ENCODE peak calls at places on chromosomes 16 and 17, in seven cellular contexts. One of them, this sample, is unnamed.

GRCh38 chr17:16435951-16436886 is 20.8 kb downstream of the TRPV2 start:
- DNase-seq in AG04449: no peak
- DNase-seq in fibroblast of villous mesenchyme: no peak
- DNase-seq in heart right ventricle: no peak
- DNase-seq in cardiac fibroblast: no peak
- DNase-seq in AG04450: no peak
- DNase-seq in brain microvascular endothelial cell: no peak
- DNase-seq in this sample: no peak

GRCh38 chr16:20084624-20085226 is 11.0 kb upstream of the GPR139 start:
- DNase-seq in AG04449: no peak
- DNase-seq in brain microvascular endothelial cell: no peak
- DNase-seq in fibroblast of villous mesenchyme: no peak
- DNase-seq in AG04450: no peak
- DNase-seq in heart right ventricle: no peak
- DNase-seq in cardiac fibroblast: no peak
- DNase-seq in this sample: no peak

GRCh38 chr16:15705064-15705565 is 55.1 kb downstream of the NDE1 start:
- DNase-seq in cardiac fibroblast: no peak
- DNase-seq in AG04449: no peak
- DNase-seq in AG04450: no peak
- DNase-seq in heart right ventricle: no peak
- DNase-seq in fibroblast of villous mesenchyme: no peak
- DNase-seq in brain microvascular endothelial cell: no peak
- DNase-seq in this sample: no peak

GRCh38 chr16:67773569-67774456 is 32.5 kb downstream of the RANBP10 start:
- DNase-seq in fibroblast of villous mesenchyme: peak
- DNase-seq in AG04449: no peak
- DNase-seq in heart right ventricle: peak
- DNase-seq in AG04450: no peak
- DNase-seq in cardiac fibroblast: no peak
- DNase-seq in brain microvascular endothelial cell: no peak
- DNase-seq in this sample: no peak

GRCh38 chr17:49361129-49361901 is 735 bp downstream of the ZNF652 start:
- DNase-seq in AG04450: no peak
- DNase-seq in brain microvascular endothelial cell: no peak
- DNase-seq in cardiac fibroblast: peak
- DNase-seq in heart right ventricle: peak
- DNase-seq in AG04449: no peak
- DNase-seq in fibroblast of villous mesenchyme: peak
- DNase-seq in this sample: peak

GRCh38 chr17:74196541-74197310 is 6.8 kb upstream of the RPL38 start:
- DNase-seq in AG04450: no peak
- DNase-seq in brain microvascular endothelial cell: no peak
- DNase-seq in fibroblast of villous mesenchyme: no peak
- DNase-seq in heart right ventricle: no peak
- DNase-seq in AG04449: no peak
- DNase-seq in cardiac fibroblast: no peak
- DNase-seq in this sample: no peak

GRCh38 chr16:68000024-68000423 is 740 bp upstream of the DPEP2 start:
- DNase-seq in AG04450: no peak
- DNase-seq in AG04449: no peak
- DNase-seq in heart right ventricle: no peak
- DNase-seq in fibroblast of villous mesenchyme: no peak
- DNase-seq in brain microvascular endothelial cell: no peak
- DNase-seq in cardiac fibroblast: no peak
- DNase-seq in this sample: no peak

GRCh38 chr16:83100679-83101078 is 473.9 kb downstream of the CDH13 start:
- DNase-seq in cardiac fibroblast: peak
- DNase-seq in heart right ventricle: no peak
- DNase-seq in fibroblast of villous mesenchyme: no peak
- DNase-seq in AG04449: no peak
- DNase-seq in brain microvascular endothelial cell: no peak
- DNase-seq in AG04450: no peak
- DNase-seq in this sample: no peak

GRCh38 chr17:77509089-77509488 is 368.3 kb downstream of the SEC14L1 start:
- DNase-seq in fibroblast of villous mesenchyme: no peak
- DNase-seq in heart right ventricle: no peak
- DNase-seq in cardiac fibroblast: no peak
- DNase-seq in brain microvascular endothelial cell: no peak
- DNase-seq in AG04450: no peak
- DNase-seq in AG04449: no peak
- DNase-seq in this sample: no peak

GRCh38 chr16:89315791-89316581 is 98.5 kb downstream of the ZNF778 start:
- DNase-seq in brain microvascular endothelial cell: peak
- DNase-seq in cardiac fibroblast: peak
- DNase-seq in heart right ventricle: peak
- DNase-seq in fibroblast of villous mesenchyme: peak
- DNase-seq in AG04449: no peak
- DNase-seq in AG04450: no peak
- DNase-seq in this sample: peak

GRCh38 chr17:75872434-75873351 is 5.7 kb downstream of the TRIM47 start:
- DNase-seq in heart right ventricle: peak
- DNase-seq in fibroblast of villous mesenchyme: peak
- DNase-seq in AG04449: no peak
- DNase-seq in cardiac fibroblast: peak
- DNase-seq in AG04450: no peak
- DNase-seq in brain microvascular endothelial cell: peak
- DNase-seq in this sample: peak

GRCh38 chr16:73956592-73957495 is 339.8 kb upstream of the PSMD7 start:
- DNase-seq in heart right ventricle: peak
- DNase-seq in fibroblast of villous mesenchyme: peak
- DNase-seq in brain microvascular endothelial cell: peak
- DNase-seq in AG04450: peak
- DNase-seq in AG04449: peak
- DNase-seq in cardiac fibroblast: peak
- DNase-seq in this sample: peak

GRCh38 chr17:79622201-79622601 is 11.3 kb upstream of the RBFOX3 start:
- DNase-seq in fibroblast of villous mesenchyme: no peak
- DNase-seq in cardiac fibroblast: no peak
- DNase-seq in AG04449: no peak
- DNase-seq in brain microvascular endothelial cell: no peak
- DNase-seq in heart right ventricle: peak
- DNase-seq in AG04450: no peak
- DNase-seq in this sample: no peak

GRCh38 chr16:12546918-12547607 is 256.6 kb downstream of the CPPED1 start:
- DNase-seq in brain microvascular endothelial cell: no peak
- DNase-seq in cardiac fibroblast: no peak
- DNase-seq in fibroblast of villous mesenchyme: no peak
- DNase-seq in heart right ventricle: no peak
- DNase-seq in AG04450: no peak
- DNase-seq in AG04449: no peak
- DNase-seq in this sample: no peak

GRCh38 chr16:22357635-22357971 is 16.8 kb downstream of the CDR2 start:
- DNase-seq in AG04449: no peak
- DNase-seq in brain microvascular endothelial cell: no peak
- DNase-seq in heart right ventricle: no peak
- DNase-seq in AG04450: no peak
- DNase-seq in fibroblast of villous mesenchyme: no peak
- DNase-seq in cardiac fibroblast: no peak
- DNase-seq in this sample: peak

GRCh38 chr17:62986549-62986948 is 20.5 kb downstream of the TANC2 start:
- DNase-seq in AG04449: no peak
- DNase-seq in cardiac fibroblast: no peak
- DNase-seq in brain microvascular endothelial cell: no peak
- DNase-seq in fibroblast of villous mesenchyme: no peak
- DNase-seq in heart right ventricle: no peak
- DNase-seq in AG04450: no peak
- DNase-seq in this sample: no peak

GRCh38 chr16:83458612-83459011 is 349.2 kb upstream of the HSBP1 start:
- DNase-seq in AG04449: peak
- DNase-seq in AG04450: no peak
- DNase-seq in heart right ventricle: no peak
- DNase-seq in fibroblast of villous mesenchyme: peak
- DNase-seq in cardiac fibroblast: peak
- DNase-seq in brain microvascular endothelial cell: peak
- DNase-seq in this sample: no peak

GRCh38 chr16:11374255-11374654 is 29.0 kb downstream of the RMI2 start:
- DNase-seq in AG04450: no peak
- DNase-seq in AG04449: no peak
- DNase-seq in brain microvascular endothelial cell: no peak
- DNase-seq in cardiac fibroblast: no peak
- DNase-seq in fibroblast of villous mesenchyme: no peak
- DNase-seq in heart right ventricle: no peak
- DNase-seq in this sample: no peak

GRCh38 chr16:73053379-73054130 is 5.6 kb upstream of the ZFHX3 start:
- DNase-seq in fibroblast of villous mesenchyme: peak
- DNase-seq in cardiac fibroblast: peak
- DNase-seq in AG04450: no peak
- DNase-seq in AG04449: no peak
- DNase-seq in brain microvascular endothelial cell: peak
- DNase-seq in heart right ventricle: no peak
- DNase-seq in this sample: no peak

DNA sequence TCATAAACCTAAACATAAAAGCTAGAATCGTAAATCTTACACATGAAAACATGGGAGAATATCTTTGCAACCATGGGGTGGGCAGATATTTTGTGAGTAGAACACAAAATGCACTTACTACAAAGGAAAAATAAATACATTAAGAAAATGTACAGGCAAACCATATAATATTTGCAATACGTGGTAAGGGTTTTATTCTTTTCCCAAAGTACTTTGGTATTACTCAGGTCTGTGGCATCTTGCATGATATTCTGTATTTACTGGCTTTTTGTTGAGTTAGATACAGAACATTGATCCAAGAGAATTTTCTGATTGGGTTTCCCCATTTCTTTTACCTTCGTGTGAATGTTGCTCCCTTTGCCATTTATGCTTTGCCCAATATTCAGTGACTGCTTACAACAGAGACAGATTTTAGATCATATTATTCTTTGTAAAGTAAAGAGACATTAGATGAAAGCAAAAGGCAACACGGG is 33.0 kb upstream of the ARHGAP17 start:
- DNase-seq in fibroblast of villous mesenchyme: no peak
- DNase-seq in heart right ventricle: no peak
- DNase-seq in cardiac fibroblast: no peak
- DNase-seq in AG04449: no peak
- DNase-seq in AG04450: no peak
- DNase-seq in brain microvascular endothelial cell: no peak
- DNase-seq in this sample: no peak
- H3K4me3 ChIP-seq in fibroblast of villous mesenchyme: peak
- H3K4me3 ChIP-seq in heart right ventricle: peak
- H3K4me3 ChIP-seq in cardiac fibroblast: peak
- H3K4me3 ChIP-seq in AG04449: peak
- H3K4me3 ChIP-seq in AG04450: peak
- H3K4me3 ChIP-seq in brain microvascular endothelial cell: peak
- H3K4me3 ChIP-seq in this sample: no peak

GRCh38 chr17:44002141-44002848 is 2.1 kb upstream of the NAGS start:
- DNase-seq in AG04449: peak
- DNase-seq in cardiac fibroblast: peak
- DNase-seq in brain microvascular endothelial cell: peak
- DNase-seq in heart right ventricle: no peak
- DNase-seq in AG04450: peak
- DNase-seq in fibroblast of villous mesenchyme: peak
- DNase-seq in this sample: no peak
- H3K4me3 ChIP-seq in AG04449: no peak
- H3K4me3 ChIP-seq in cardiac fibroblast: no peak
- H3K4me3 ChIP-seq in brain microvascular endothelial cell: no peak
- H3K4me3 ChIP-seq in heart right ventricle: no peak
- H3K4me3 ChIP-seq in AG04450: no peak
- H3K4me3 ChIP-seq in fibroblast of villous mesenchyme: no peak
- H3K4me3 ChIP-seq in this sample: no peak

GRCh38 chr16:2983706-2984136 is 3.5 kb upstream of the PKMYT1 start:
- DNase-seq in fibroblast of villous mesenchyme: peak
- DNase-seq in cardiac fibroblast: peak
- DNase-seq in brain microvascular endothelial cell: peak
- DNase-seq in AG04449: no peak
- DNase-seq in heart right ventricle: peak
- DNase-seq in AG04450: peak
- DNase-seq in this sample: peak
- H3K4me3 ChIP-seq in fibroblast of villous mesenchyme: peak
- H3K4me3 ChIP-seq in cardiac fibroblast: peak
- H3K4me3 ChIP-seq in brain microvascular endothelial cell: peak
- H3K4me3 ChIP-seq in AG04449: peak
- H3K4me3 ChIP-seq in heart right ventricle: peak
- H3K4me3 ChIP-seq in AG04450: peak
- H3K4me3 ChIP-seq in this sample: no peak

GRCh38 chr17:6072157-6072556 is 2.0 kb downstream of the WSCD1 start:
- DNase-seq in AG04450: no peak
- DNase-seq in cardiac fibroblast: peak
- DNase-seq in heart right ventricle: no peak
- DNase-seq in fibroblast of villous mesenchyme: no peak
- DNase-seq in AG04449: no peak
- DNase-seq in brain microvascular endothelial cell: no peak
- DNase-seq in this sample: no peak

GRCh38 chr17:6069611-6070279 is 434 bp upstream of the WSCD1 start:
- DNase-seq in brain microvascular endothelial cell: no peak
- DNase-seq in cardiac fibroblast: no peak
- DNase-seq in heart right ventricle: no peak
- DNase-seq in AG04450: no peak
- DNase-seq in fibroblast of villous mesenchyme: no peak
- DNase-seq in AG04449: no peak
- DNase-seq in this sample: no peak

GRCh38 chr17:6071528-6072065 is 1.4 kb downstream of the WSCD1 start:
- DNase-seq in AG04450: no peak
- DNase-seq in cardiac fibroblast: no peak
- DNase-seq in AG04449: no peak
- DNase-seq in fibroblast of villous mesenchyme: no peak
- DNase-seq in brain microvascular endothelial cell: no peak
- DNase-seq in heart right ventricle: no peak
- DNase-seq in this sample: no peak

GRCh38 chr17:6070280-6070894 is at the start of gene WSCD1:
- DNase-seq in brain microvascular endothelial cell: no peak
- DNase-seq in fibroblast of villous mesenchyme: no peak
- DNase-seq in cardiac fibroblast: no peak
- DNase-seq in AG04449: no peak
- DNase-seq in AG04450: no peak
- DNase-seq in heart right ventricle: no peak
- DNase-seq in this sample: no peak

DNA sequence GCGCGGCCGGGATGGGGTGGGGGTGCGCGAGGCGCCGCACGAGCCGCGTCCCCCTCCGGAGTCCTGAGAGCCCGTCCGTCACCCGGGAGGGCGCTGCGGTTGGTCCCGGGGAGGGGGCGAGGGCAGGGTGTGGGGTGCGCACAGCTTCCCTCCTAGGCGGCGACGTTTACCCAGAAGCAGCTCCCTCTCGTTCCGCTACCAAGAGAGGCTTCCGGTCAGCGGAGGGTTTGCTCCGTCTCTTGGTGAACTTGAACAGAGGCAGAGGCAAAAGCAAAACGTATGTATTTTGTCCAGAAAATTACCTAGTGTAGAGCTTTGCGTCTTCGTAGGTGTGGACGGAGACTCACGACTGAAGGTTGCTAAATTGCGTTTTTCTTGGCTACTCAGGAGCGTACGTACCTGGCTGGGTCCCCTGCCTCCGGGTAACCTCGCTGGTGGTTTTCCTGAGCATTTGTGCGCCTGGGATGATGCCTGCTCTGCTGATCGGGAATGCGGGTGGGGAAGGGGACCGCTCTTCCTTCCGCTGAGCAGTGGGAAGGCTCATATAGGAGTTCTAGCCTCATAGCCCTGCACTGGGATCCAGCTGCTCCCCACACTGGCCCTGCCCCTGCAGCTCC is 824 bp downstream of the WSCD1 start:
- DNase-seq in brain microvascular endothelial cell: no peak
- DNase-seq in heart right ventricle: peak
- DNase-seq in fibroblast of villous mesenchyme: no peak
- DNase-seq in AG04449: no peak
- DNase-seq in AG04450: no peak
- DNase-seq in cardiac fibroblast: no peak
- DNase-seq in this sample: no peak
- H3K4me3 ChIP-seq in brain microvascular endothelial cell: peak
- H3K4me3 ChIP-seq in heart right ventricle: peak
- H3K4me3 ChIP-seq in fibroblast of villous mesenchyme: peak
- H3K4me3 ChIP-seq in AG04449: peak
- H3K4me3 ChIP-seq in AG04450: peak
- H3K4me3 ChIP-seq in cardiac fibroblast: peak
- H3K4me3 ChIP-seq in this sample: no peak